ENCODE peak calls at places on chromosomes 4 and X, in nine cellular contexts. V is GM23248, N is mammary epithelial cell, B is PC-3, M is H9, D is trophoblast cell, X is kidney, Q is colonic mucosa, S is SK-N-SH. O is an unnamed sample.

GRCh38 chr4:28369504-28369903 is 1508.9 kb downstream of the STIM2 start:
- DNase-seq in N (peak; percentile 73), D (no peak), X (no peak), B (no peak), Q (no peak), V (peak; percentile 53), S (no peak), M (no peak), O (no peak)

GRCh38 chr4:121829511-121829910 is 5.8 kb upstream of the CCNA2 start:
- DNase-seq in B (no peak), X (no peak), M (no peak), D (no peak), S (no peak), N (no peak), V (peak; percentile 11), Q (no peak), O (no peak)

GRCh38 chr4:66489783-66490452 is 819.6 kb upstream of the EPHA5 start:
- DNase-seq in S (no peak), D (peak; percentile 1), B (peak; percentile 96), N (peak; percentile 32), M (no peak), V (no peak), Q (no peak), X (no peak), O (no peak)

GRCh38 chr4:93066746-93067145 is 761.8 kb upstream of the ATOH1 start:
- DNase-seq in X (no peak), V (no peak), S (no peak), D (no peak), Q (no peak), B (peak; percentile 32), M (no peak), N (peak; percentile 32), O (no peak)

GRCh38 chrX:9130031-9130430 is 96.1 kb upstream of the FAM9B start:
- DNase-seq in Q (no peak), B (no peak), S (no peak), D (no peak), M (no peak), N (no peak), V (no peak), X (no peak), O (no peak)

GRCh38 chrX:13110427-13111324 is 66.3 kb upstream of the FAM9C start:
- DNase-seq in X (peak; percentile 80), D (peak; percentile 56), Q (peak; percentile 50), V (peak; percentile 85), S (peak; percentile 4), B (peak; percentile 91), M (no peak), N (peak; percentile 97), O (no peak)

GRCh38 chr4:83043801-83044407 is 8.9 kb downstream of the COPS4 start:
- DNase-seq in V (peak; percentile 89), N (peak; percentile 62), X (no peak), M (no peak), D (no peak), B (peak; percentile 42), Q (no peak), S (no peak), O (no peak)

GRCh38 chr4:101200561-101200960 is 146.8 kb downstream of the PPP3CA start:
- DNase-seq in X (no peak), V (peak; percentile 94), M (no peak), Q (no peak), B (peak; percentile 85), N (peak; percentile 91), S (no peak), D (peak; percentile 30), O (no peak)

GRCh38 chr4:14787894-14788293 is 214.4 kb upstream of the CPEB2 start:
- DNase-seq in B (peak; percentile 24), Q (no peak), V (peak; percentile 30), S (no peak), N (peak; percentile 40), M (peak; percentile 58), X (no peak), D (no peak), O (no peak)

GRCh38 chrX:19824603-19825002 is 62.8 kb downstream of the SH3KBP1 start:
- DNase-seq in Q (no peak), M (no peak), X (no peak), N (no peak), D (peak; percentile 50), B (no peak), V (peak; percentile 73), S (no peak), O (no peak)

GRCh38 chr4:91113130-91113706 is 986.0 kb downstream of the CCSER1 start:
- DNase-seq in S (peak; percentile 28), X (no peak), N (peak; percentile 5), V (peak; percentile 20), M (no peak), D (no peak), B (peak; percentile 50), Q (no peak), O (no peak)

GRCh38 chr4:13907255-13907751 is 279.8 kb upstream of the BOD1L1 start:
- DNase-seq in S (no peak), M (no peak), X (no peak), N (peak; percentile 97), Q (no peak), D (peak; percentile 27), B (peak; percentile 91), V (peak; percentile 95), O (no peak)

GRCh38 chr4:140059159-140059558 is 94.8 kb downstream of the MAML3 start:
- DNase-seq in D (peak; percentile 81), Q (no peak), B (no peak), V (no peak), X (no peak), M (no peak), N (peak; percentile 35), S (no peak), O (no peak)

GRCh38 chr4:99536848-99537247 is 26.0 kb downstream of the C4orf17 start:
- DNase-seq in Q (no peak), V (no peak), X (no peak), D (no peak), B (no peak), N (no peak), S (no peak), M (no peak), O (no peak)

GRCh38 chr4:141215972-141216761 is 4.5 kb upstream of the ZNF330 start:
- DNase-seq in X (no peak), M (no peak), B (no peak), D (no peak), V (no peak), Q (no peak), S (no peak), N (no peak), O (no peak)

GRCh38 chrX:93673869-93674271 is at the start of gene FAM133A:
- DNase-seq in D (no peak), M (no peak), V (peak; percentile 76), N (peak; percentile 1), B (peak; percentile 30), X (no peak), Q (no peak), S (peak; percentile 28), O (no peak)
- H3K9ac ChIP-seq in D (peak within 1 kb of the TSS; percentile 64), M (peak within 1 kb of the TSS; percentile 82), V (peak within 1 kb of the TSS; percentile 87), N (no peak within 1 kb of the TSS), B (peak within 1 kb of the TSS; percentile 26), X (no peak within 1 kb of the TSS), Q (no peak within 1 kb of the TSS), S (peak within 1 kb of the TSS; percentile 65), O (no peak within 1 kb of the TSS)

GRCh38 chr4:1009647-1010521 is 1.5 kb upstream of the FGFRL1 start:
- DNase-seq in D (no peak), M (peak; percentile 73), X (peak; percentile 93), S (peak; percentile 97), Q (peak; percentile 84), N (peak; percentile 38), V (peak; percentile 84), B (peak; percentile 44), O (peak; percentile 84)

GRCh38 chr4:1011022-1011694 is at the start of gene FGFRL1:
- DNase-seq in D (peak; percentile 73), N (peak; percentile 86), B (peak; percentile 77), X (peak; percentile 98), M (peak; percentile 90), Q (peak; percentile 96), V (peak; percentile 96), S (peak; percentile 79), O (peak; percentile 88)

GRCh38 chr4:1006856-1007255 is 4.6 kb upstream of the FGFRL1 start:
- DNase-seq in B (no peak), S (no peak), N (no peak), X (no peak), V (no peak), Q (no peak), D (no peak), M (no peak), O (no peak)

GRCh38 chr4:1010522-1011021 is 854 bp upstream of the FGFRL1 start:
- DNase-seq in X (peak; percentile 91), Q (peak; percentile 68), B (peak; percentile 79), M (peak; percentile 62), S (no peak), V (peak; percentile 97), N (peak; percentile 93), D (peak; percentile 93), O (peak; percentile 27)

DNA sequence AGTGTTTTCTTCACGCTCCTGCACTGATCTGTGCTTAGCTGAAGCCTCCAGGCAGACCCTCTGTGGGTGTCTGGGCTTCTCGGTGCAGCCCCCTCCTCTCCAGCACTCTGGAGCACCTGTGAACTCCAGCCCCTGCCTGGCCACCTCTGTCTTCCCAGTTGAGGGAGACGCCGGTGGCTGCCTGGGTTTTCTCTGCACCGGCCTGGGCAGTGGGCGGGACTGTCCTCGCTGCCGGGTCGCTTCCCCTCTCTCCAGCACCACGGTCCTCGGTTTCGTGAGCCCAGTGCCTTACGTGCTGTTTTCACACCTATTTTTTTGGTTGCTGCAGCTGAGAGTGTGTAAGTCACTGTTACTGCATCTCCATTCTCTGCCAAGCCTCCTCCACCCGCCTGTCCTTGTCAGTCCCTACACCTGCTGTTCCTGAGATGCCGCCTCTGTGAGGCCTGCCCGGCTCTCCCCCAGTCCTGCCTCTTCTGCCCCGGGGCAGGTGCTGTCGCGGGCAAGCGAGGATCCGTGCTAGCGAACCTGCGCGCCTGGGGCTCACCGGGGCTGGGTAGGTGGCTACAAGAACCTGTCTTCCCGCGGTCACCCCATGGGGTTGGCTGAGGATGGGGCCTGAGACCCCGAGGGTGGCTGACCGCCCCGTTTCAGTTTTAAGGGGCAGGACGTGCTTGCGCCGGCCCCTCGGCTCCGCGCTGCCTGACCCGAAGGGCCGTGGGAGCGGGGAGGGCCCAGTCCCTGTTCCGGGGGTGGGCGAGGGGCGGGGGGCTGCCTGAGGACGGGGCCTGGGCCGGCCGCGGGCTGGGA is 2.4 kb upstream of the FGFRL1 start:
- DNase-seq in D (no peak), S (no peak), Q (peak; percentile 48), X (peak; percentile 90), B (no peak), M (peak; percentile 62), V (peak; percentile 39), N (peak; percentile 17), O (no peak)
- H3K9ac ChIP-seq in D (no peak overlapping the region), S (no peak overlapping the region), Q (peak overlapping the region; percentile 38), X (peak overlapping the region; percentile 69), B (no peak overlapping the region), M (no peak overlapping the region), V (peak overlapping the region; percentile 88), N (no peak overlapping the region), O (peak overlapping the region; percentile 91)

GRCh38 chrX:46849933-46850332 is 13.1 kb downstream of the RP2 start:
- DNase-seq in D (no peak), X (no peak), S (no peak), V (peak; percentile 15), B (no peak), N (peak; percentile 29), Q (no peak), M (no peak), O (no peak)
- H3K9ac ChIP-seq in D (no peak overlapping the region), X (no peak overlapping the region), S (no peak overlapping the region), V (no peak overlapping the region), B (no peak overlapping the region), N (no peak overlapping the region), Q (no peak overlapping the region), M (no peak overlapping the region), O (no peak overlapping the region)

GRCh38 chrX:40262641-40263560 is 165.1 kb upstream of the BCOR start:
- DNase-seq in X (peak; percentile 85), V (peak; percentile 65), S (no peak), N (peak; percentile 29), D (peak; percentile 48), Q (no peak), B (peak; percentile 37), M (no peak), O (no peak)
- H3K9ac ChIP-seq in X (no peak overlapping the region), V (no peak overlapping the region), S (no peak overlapping the region), N (no peak overlapping the region), D (no peak overlapping the region), Q (peak overlapping the region; percentile 51), B (no peak overlapping the region), M (no peak overlapping the region), O (no peak overlapping the region)